ENCODE peak calls at places on chromosomes 2 and 18, in four cellular contexts. K is Panc1; N is effector memory CD8-positive, alpha-beta T cell; R is Calu3. M is an unnamed sample.

GRCh38 chr18:46401486-46402115 is 255.4 kb downstream of the LOXHD1 start:
- DNase-seq in K (no peak), N (no peak), R (no peak), M (no peak)

GRCh38 chr2:39546937-39547336 is 109.9 kb upstream of the MAP4K3 start:
- DNase-seq in K (no peak), N (no peak), R (no peak), M (no peak)

GRCh38 chr2:77161009-77161408 is 361.2 kb downstream of the LRRTM4 start:
- DNase-seq in K (peak), N (no peak), R (no peak), M (peak)

GRCh38 chr2:187329586-187329985 is 118.5 kb downstream of the CALCRL start:
- DNase-seq in K (no peak), N (no peak), R (no peak), M (no peak)

GRCh38 chr2:101658387-101658786 is 39.1 kb upstream of the MAP4K4 start:
- DNase-seq in K (no peak), N (no peak), R (no peak), M (no peak)

GRCh38 chr2:158921599-158922408 is 46.6 kb upstream of the TANC1 start:
- DNase-seq in K (no peak), N (no peak), R (no peak), M (no peak)

GRCh38 chr2:204470178-204470620 is 75.1 kb upstream of the PARD3B start:
- DNase-seq in K (no peak), N (no peak), R (no peak), M (no peak)

GRCh38 chr2:142076319-142076718 is 54.5 kb downstream of the LRP1B start:
- DNase-seq in K (no peak), N (no peak), R (no peak), M (no peak)

GRCh38 chr2:159034728-159035127 is 66.3 kb downstream of the TANC1 start:
- DNase-seq in K (no peak), N (no peak), R (no peak), M (no peak)

GRCh38 chr2:88880441-88880953 is 189.0 kb downstream of the RPIA start:
- DNase-seq in K (peak), N (peak), R (peak), M (no peak)

GRCh38 chr18:45860492-45860891 is 35.0 kb downstream of the SIGLEC15 start:
- DNase-seq in K (no peak), N (no peak), R (no peak), M (no peak)

GRCh38 chr2:102061286-102061699 is 69.5 kb downstream of the IL1R2 start:
- DNase-seq in K (no peak), N (no peak), R (no peak), M (no peak)

GRCh38 chr18:75407468-75408437 is 19.8 kb downstream of the SMIM21 start:
- DNase-seq in K (no peak), N (no peak), R (no peak), M (no peak)

GRCh38 chr18:73645175-73645715 is 502.4 kb downstream of the FBXO15 start:
- DNase-seq in K (no peak), N (no peak), R (no peak), M (no peak)

GRCh38 chr2:21044694-21045371 is 960 bp upstream of the APOB start:
- DNase-seq in K (no peak), N (no peak), R (no peak), M (no peak)

GRCh38 chr18:69658137-69658536 is 257.4 kb downstream of the DOK6 start:
- DNase-seq in K (no peak), N (no peak), R (no peak), M (no peak)

GRCh38 chr2:164621761-164622105 is 451 bp upstream of the GRB14 start:
- DNase-seq in K (no peak), N (no peak), R (peak), M (no peak)

GRCh38 chr2:190683802-190684201 is 34.9 kb downstream of the NAB1 start:
- DNase-seq in K (no peak), N (no peak), R (no peak), M (peak)

GRCh38 chr18:58013241-58014211 is 30.5 kb upstream of the NEDD4L start:
- DNase-seq in K (peak), N (no peak), R (peak), M (no peak)

GRCh38 chr2:68709421-68709911 is 25.1 kb upstream of the ARHGAP25 start:
- DNase-seq in K (peak), N (no peak), R (peak), M (peak)

GRCh38 chr2:20433946-20434553 is 12.8 kb upstream of the RHOB start:
- DNase-seq in K (no peak), N (no peak), R (no peak), M (no peak)

GRCh38 chr2:15732341-15733077 is 140.8 kb downstream of the DDX1 start:
- DNase-seq in K (no peak), N (no peak), R (no peak), M (no peak)

GRCh38 chr2:99085400-99085799 is 56.1 kb upstream of the C2orf15 start:
- DNase-seq in K (no peak), N (no peak), R (no peak), M (no peak)

GRCh38 chr2:156366747-156367146 is 34.2 kb upstream of the NR4A2 start:
- DNase-seq in K (no peak), N (no peak), R (no peak), M (no peak)

GRCh38 chr18:31099490-31100230 is 2.6 kb downstream of the DSC2 start:
- DNase-seq in K (no peak), N (no peak), R (peak), M (no peak)

GRCh38 chr2:234081970-234082822 is 31.7 kb downstream of the SPP2 start:
- DNase-seq in K (no peak), N (no peak), R (peak), M (no peak)

GRCh38 chr2:197286805-197287595 is 23.6 kb downstream of the ANKRD44 start:
- DNase-seq in K (peak), N (peak), R (peak), M (peak)

GRCh38 chr18:62716679-62717058 is 1.3 kb downstream of the PHLPP1 start:
- DNase-seq in K (no peak), N (peak), R (peak), M (no peak)

GRCh38 chr2:26595146-26595545 is 46.0 kb downstream of the CIB4 start:
- DNase-seq in K (no peak), N (no peak), R (no peak), M (no peak)

GRCh38 chr2:86012017-86012712 is 93.5 kb downstream of the POLR1A start:
- DNase-seq in K (no peak), N (no peak), R (no peak), M (no peak)

GRCh38 chr18:24600076-24600654 is 139.7 kb downstream of the HRH4 start:
- DNase-seq in K (no peak), N (no peak), R (peak), M (peak)

M was measured in glomerular endothelial cell.